ENCODE peak calls at places on chromosomes 1 and 21, in eight cellular contexts. B, M, O, U, X, H, S and A are unnamed samples. For H3K4me1 and H3K9me3, the result is how much of the 10 kb centered on the place peaks cover.

GRCh38 chr1:23951646-23952095 is 8.0 kb upstream of the PNRC2 start:
- DNase-seq in B (no peak), M (peak), O (no peak), U (no peak), X (peak), H (no peak), S (no peak), A (peak)

GRCh38 chr1:151475175-151475574 is 15.9 kb upstream of the POGZ start:
- DNase-seq in B (no peak), M (no peak), O (no peak), U (no peak), X (no peak), H (peak), S (no peak), A (no peak)

GRCh38 chr1:59971464-59971911 is 44.9 kb upstream of the CYP2J2 start:
- DNase-seq in B (peak), M (peak), O (peak), U (peak), X (peak), H (peak), S (peak), A (no peak)

GRCh38 chr1:197467881-197468280 is 199.8 kb downstream of the CRB1 start:
- DNase-seq in B (no peak), M (no peak), O (no peak), U (no peak), X (peak), H (no peak), S (no peak), A (no peak)

GRCh38 chr21:36892201-36892600 is 74.3 kb downstream of the HLCS start:
- DNase-seq in B (no peak), M (no peak), O (no peak), U (no peak), X (no peak), H (no peak), S (no peak), A (no peak)

GRCh38 chr1:81803423-81804103 is 2.8 kb downstream of the ADGRL2 start:
- DNase-seq in B (no peak), M (peak), O (peak), U (no peak), X (peak), H (no peak), S (peak), A (no peak)

GRCh38 chr1:95888877-95889799 is 655.1 kb downstream of the RWDD3 start:
- DNase-seq in B (no peak), M (peak), O (peak), U (no peak), X (no peak), H (peak), S (no peak), A (no peak)

GRCh38 chr1:174871886-174872285 is 127.9 kb upstream of the CACYBP start:
- DNase-seq in B (no peak), M (no peak), O (no peak), U (no peak), X (no peak), H (peak), S (no peak), A (no peak)

GRCh38 chr1:155729031-155729898 is 40.4 kb downstream of the DAP3 start:
- DNase-seq in B (peak), M (peak), O (peak), U (peak), X (peak), H (peak), S (peak), A (no peak)

GRCh38 chr1:205800973-205801703 is 11.9 kb downstream of the SLC41A1 start:
- DNase-seq in B (no peak), M (no peak), O (no peak), U (peak), X (no peak), H (no peak), S (no peak), A (no peak)

GRCh38 chr1:23577056-23577985 is 18.0 kb upstream of the ID3 start:
- DNase-seq in B (no peak), M (peak), O (no peak), U (peak), X (peak), H (peak), S (no peak), A (no peak)

GRCh38 chr1:37240897-37241296 is 206.6 kb upstream of the GRIK3 start:
- DNase-seq in B (no peak), M (no peak), O (peak), U (no peak), X (no peak), H (no peak), S (no peak), A (no peak)

GRCh38 chr1:104856518-104856917 is 1106.8 kb downstream of the AMY1C start:
- DNase-seq in B (no peak), M (no peak), O (no peak), U (no peak), X (no peak), H (no peak), S (no peak), A (no peak)

GRCh38 chr1:232984577-232985425 is 34.4 kb downstream of the NTPCR start:
- DNase-seq in B (no peak), M (no peak), O (no peak), U (no peak), X (no peak), H (no peak), S (no peak), A (no peak)

GRCh38 chr21:25369524-25370300 is 237.6 kb downstream of the MRPL39 start:
- DNase-seq in B (no peak), M (no peak), O (no peak), U (no peak), X (peak), H (no peak), S (no peak), A (peak)

GRCh38 chr1:171763764-171764163 is 17.7 kb upstream of the METTL13 start:
- DNase-seq in B (no peak), M (no peak), O (no peak), U (no peak), X (no peak), H (no peak), S (no peak), A (no peak)

GRCh38 chr1:110780600-110781484 is 92.1 kb upstream of the CD53 start:
- DNase-seq in B (peak), M (peak), O (peak), U (peak), X (peak), H (peak), S (peak), A (peak)

GRCh38 chr1:25874635-25875153 is 814 bp downstream of the PAQR7 start:
- DNase-seq in B (no peak), M (no peak), O (no peak), U (peak), X (no peak), H (no peak), S (no peak), A (no peak)

GRCh38 chr21:15614757-15615156 is 115.0 kb upstream of the USP25 start:
- DNase-seq in B (no peak), M (no peak), O (no peak), U (no peak), X (no peak), H (no peak), S (no peak), A (no peak)

GRCh38 chr1:114235956-114236355 is 82.3 kb upstream of the SYT6 start:
- DNase-seq in B (no peak), M (no peak), O (no peak), U (no peak), X (no peak), H (no peak), S (no peak), A (no peak)

GRCh38 chr1:187566371-187566770 is 737.6 kb downstream of the PLA2G4A start:
- DNase-seq in B (no peak), M (no peak), O (no peak), U (no peak), X (peak), H (no peak), S (no peak), A (no peak)

GRCh38 chr1:168439451-168440375 is 104.1 kb downstream of the XCL2 start:
- DNase-seq in B (peak), M (peak), O (peak), U (peak), X (peak), H (peak), S (peak), A (peak)

GRCh38 chr1:89866568-89866967 is 45.7 kb downstream of the LRRC8D start:
- DNase-seq in B (no peak), M (no peak), O (peak), U (no peak), X (no peak), H (no peak), S (no peak), A (no peak)

GRCh38 chr1:23651069-23651808 is 40.4 kb upstream of the RPL11 start:
- DNase-seq in B (no peak), M (peak), O (no peak), U (peak), X (peak), H (no peak), S (no peak), A (peak)

GRCh38 chr1:11188381-11188780 is 774 bp upstream of the ANGPTL7 start:
- DNase-seq in B (no peak), M (no peak), O (no peak), U (no peak), X (peak), H (no peak), S (no peak), A (no peak)

GRCh38 chr1:180675586-180675985 is 43.8 kb downstream of the XPR1 start:
- DNase-seq in B (no peak), M (peak), O (no peak), U (no peak), X (no peak), H (no peak), S (no peak), A (no peak)

GRCh38 chr1:6141601-6142000 is 38.5 kb downstream of the CHD5 start:
- DNase-seq in B (peak), M (no peak), O (peak), U (peak), X (no peak), H (peak), S (peak), A (no peak)

GRCh38 chr1:203126866-203127671 is 457 bp upstream of the ADORA1 start:
- DNase-seq in B (peak), M (no peak), O (no peak), U (no peak), X (peak), H (no peak), S (peak), A (no peak)

GRCh38 chr1:231584117-231584516 is 42.5 kb upstream of the DISC1 start:
- DNase-seq in B (no peak), M (peak), O (no peak), U (peak), X (peak), H (peak), S (no peak), A (no peak)

GRCh38 chr1:223832637-223832943 is 13.2 kb downstream of the TP53BP2 start:
- DNase-seq in B (no peak), M (no peak), O (no peak), U (no peak), X (peak), H (no peak), S (no peak), A (no peak)

GRCh38 chr1:167904641-167905040 is 9.3 kb downstream of the ADCY10 start:
- DNase-seq in B (no peak), M (peak), O (no peak), U (peak), X (peak), H (no peak), S (no peak), A (no peak)

GRCh38 chr1:201792534-201793305 is 36.2 kb upstream of the IPO9 start:
- DNase-seq in B (peak), M (peak), O (peak), U (peak), X (peak), H (peak), S (peak), A (peak)

GRCh38 chr1:70977575-70977974 is 70.0 kb downstream of the PTGER3 start:
- DNase-seq in B (no peak), M (no peak), O (no peak), U (no peak), X (no peak), H (no peak), S (no peak), A (no peak)

GRCh38 chr1:85342177-85342576 is 65.7 kb upstream of the BCL10 start:
- DNase-seq in B (no peak), M (peak), O (no peak), U (no peak), X (peak), H (no peak), S (no peak), A (no peak)

GRCh38 chr1:244447024-244447423 is 4.7 kb downstream of the ADSS2 start:
- DNase-seq in B (no peak), M (no peak), O (no peak), U (no peak), X (no peak), H (no peak), S (no peak), A (no peak)
- H3K4me1 ChIP-seq in B (under half), M (half or more), O (half or more), U (under half), X (under half), H (under half), S (under half), A (under half)

GRCh38 chr21:14073615-14074014 is 137.1 kb downstream of the LIPI start:
- DNase-seq in B (no peak), M (no peak), O (no peak), U (no peak), X (no peak), H (no peak), S (no peak), A (no peak)

GRCh38 chr21:14078746-14079375 is 131.9 kb downstream of the LIPI start:
- DNase-seq in B (no peak), M (no peak), O (no peak), U (no peak), X (no peak), H (no peak), S (no peak), A (no peak)

GRCh38 chr21:14074177-14074576 is 136.6 kb downstream of the LIPI start:
- DNase-seq in B (no peak), M (no peak), O (no peak), U (no peak), X (no peak), H (no peak), S (no peak), A (no peak)

GRCh38 chr21:14075346-14076142 is 135.2 kb downstream of the LIPI start:
- DNase-seq in B (no peak), M (no peak), O (no peak), U (no peak), X (no peak), H (no peak), S (no peak), A (no peak)

GRCh38 chr21:14076143-14076806 is 134.5 kb downstream of the LIPI start:
- DNase-seq in B (no peak), M (no peak), O (no peak), U (no peak), X (peak), H (no peak), S (no peak), A (no peak)
- H3K9me3 ChIP-seq in B (under half), M (under half), O (under half), U (under half), X (under half), H (under half), S (under half), A (under half)

DNA sequence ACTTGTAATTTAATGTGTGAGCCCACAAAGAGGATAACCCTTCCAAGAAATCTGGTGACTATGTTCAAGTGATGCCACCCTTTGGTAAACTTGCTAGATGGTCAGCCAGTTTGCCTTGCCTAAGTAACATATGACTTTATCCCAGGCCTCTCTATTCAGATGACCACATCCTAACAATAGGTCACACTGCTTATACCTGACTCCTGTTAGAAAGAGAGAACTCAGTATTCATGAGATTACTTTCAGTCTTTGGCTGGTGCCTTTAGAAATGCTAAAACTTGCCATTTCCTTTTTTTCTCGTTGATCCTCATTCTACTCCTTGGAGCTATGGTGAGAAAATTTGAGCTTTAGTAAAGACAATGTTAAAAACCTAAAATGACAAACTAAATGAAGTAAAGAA is 28.5 kb upstream of the SERBP1 start:
- DNase-seq in B (no peak), M (no peak), O (peak), U (no peak), X (no peak), H (no peak), S (no peak), A (no peak)
- H3K9ac ChIP-seq in B (no peak), M (no peak), O (no peak), U (no peak), X (no peak), H (no peak), S (peak), A (no peak)

DNA sequence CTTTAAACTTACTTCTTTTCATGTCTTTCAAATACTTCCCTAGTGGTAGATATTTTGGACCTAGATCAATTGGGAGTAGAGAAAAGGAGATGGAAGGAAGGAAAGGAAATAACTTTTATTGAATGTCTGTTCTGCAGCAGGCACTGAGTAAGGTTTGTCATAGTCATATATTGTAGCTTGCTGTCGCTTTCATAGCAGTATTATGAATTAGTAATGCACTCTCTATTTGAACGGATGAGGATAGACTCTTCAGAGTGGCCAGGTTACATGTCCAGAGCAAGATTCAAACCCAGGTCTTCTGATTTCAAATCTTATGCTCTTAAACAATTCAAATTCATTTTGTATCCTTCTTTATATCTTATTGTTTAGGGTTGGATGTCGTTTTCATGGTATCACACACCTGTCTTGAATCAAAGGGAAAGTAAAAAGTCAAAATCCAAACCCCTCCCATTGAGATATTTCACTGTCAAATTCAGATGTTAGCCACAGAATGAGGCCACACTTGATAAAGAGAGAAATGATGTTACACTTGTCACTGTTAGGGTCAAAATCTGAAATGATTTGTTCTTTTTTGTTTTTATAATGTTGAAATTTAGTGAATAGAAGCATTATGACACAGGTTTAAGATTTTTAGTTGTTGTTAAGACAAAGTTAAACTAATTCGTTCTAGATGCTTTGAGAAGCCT is 12.9 kb downstream of the NFIA start:
- DNase-seq in B (no peak), M (no peak), O (no peak), U (no peak), X (no peak), H (no peak), S (no peak), A (no peak)
- H3K4me1 ChIP-seq in B (under half), M (under half), O (under half), U (under half), X (under half), H (under half), S (under half), A (under half)

GRCh38 chr1:48996311-48996710 is 219.6 kb upstream of the BEND5 start:
- DNase-seq in B (no peak), M (no peak), O (no peak), U (no peak), X (no peak), H (no peak), S (no peak), A (no peak)
- H3K9me3 ChIP-seq in B (half or more), M (under half), O (under half), U (under half), X (under half), H (under half), S (under half), A (under half)

DNA sequence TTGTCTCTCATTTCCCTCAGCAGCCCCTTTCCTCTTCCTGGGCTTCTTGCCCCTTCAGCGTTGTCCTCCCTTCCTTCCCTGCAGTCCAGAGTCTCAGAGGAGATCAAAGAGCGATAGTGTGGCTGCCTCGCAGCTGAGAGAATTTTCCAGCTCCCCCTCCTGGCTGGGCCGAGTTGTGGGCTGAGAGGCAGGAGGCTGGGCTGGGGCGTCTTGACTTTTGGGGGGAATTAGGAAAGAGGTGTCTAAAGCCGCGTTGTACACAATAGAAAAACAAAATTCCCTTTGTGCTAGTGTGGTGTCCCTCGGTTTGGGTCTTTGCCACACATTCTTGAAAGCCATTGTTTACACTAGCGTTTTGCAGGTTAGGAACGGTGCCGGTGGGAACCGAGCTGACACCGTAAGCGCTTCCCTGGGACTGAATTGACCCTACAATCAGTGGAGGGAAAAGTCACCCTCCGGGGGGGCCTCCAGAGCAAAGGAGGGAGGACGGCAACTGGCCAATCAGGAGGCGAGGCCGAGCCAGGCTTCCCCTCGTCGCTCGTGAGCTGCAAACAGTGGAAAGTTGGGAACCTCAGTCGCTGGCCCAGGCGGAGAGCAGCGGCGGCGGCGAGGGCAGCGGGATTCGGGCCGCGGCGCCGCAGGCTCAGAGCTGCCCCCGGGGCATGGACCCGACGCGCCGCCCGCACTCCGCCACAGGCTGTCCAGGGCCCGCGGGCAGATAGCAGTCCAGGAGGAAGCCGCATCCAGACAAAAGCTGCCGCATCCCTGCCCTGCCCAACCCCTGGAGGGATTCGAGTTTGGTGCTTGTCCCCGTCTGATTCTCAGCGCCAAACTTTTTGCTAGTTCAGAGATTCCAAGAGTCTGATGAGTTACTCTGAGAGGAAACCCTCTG is at the start of gene HMCN1:
- DNase-seq in B (peak), M (peak), O (peak), U (peak), X (peak), H (peak), S (peak), A (no peak)
- H3K9ac ChIP-seq in B (peak), M (peak), O (peak), U (no peak), X (peak), H (peak), S (peak), A (peak)